ENCODE peak calls at places on chromosomes 7 and 10, in four cellular contexts. Q, N, R and C are unnamed samples.

GRCh38 chr10:10993785-10994184 is 23.9 kb upstream of the CELF2 start:
- DNase-seq in Q (no peak), N (no peak), R (no peak), C (no peak)

GRCh38 chr10:125214283-125214570 is 53.9 kb upstream of the CTBP2 start:
- DNase-seq in Q (no peak), N (no peak), R (no peak), C (no peak)

GRCh38 chr10:132539431-132539839 is 1.8 kb downstream of the INPP5A start:
- DNase-seq in Q (no peak), N (no peak), R (no peak), C (no peak)

GRCh38 chr7:28203498-28204240 is 23.1 kb upstream of the JAZF1 start:
- DNase-seq in Q (no peak), N (no peak), R (no peak), C (no peak)

GRCh38 chr10:27746364-27747095 is 911 bp upstream of the MKX start:
- DNase-seq in Q (no peak), N (no peak), R (no peak), C (peak; percentile 51)

GRCh38 chr10:114045071-114045737 is 1.5 kb downstream of the ADRB1 start:
- DNase-seq in Q (no peak), N (peak; percentile 28), R (peak; percentile 70), C (peak; percentile 52)

GRCh38 chr7:139431010-139431409 is 52.5 kb downstream of the KLRG2 start:
- DNase-seq in Q (no peak), N (no peak), R (no peak), C (no peak)

GRCh38 chr10:112985701-112986510 is 35.9 kb downstream of the TCF7L2 start:
- DNase-seq in Q (peak; percentile 63), N (no peak), R (no peak), C (no peak)

GRCh38 chr7:41977165-41977651 is 259.8 kb downstream of the GLI3 start:
- DNase-seq in Q (peak; percentile 75), N (peak; percentile 80), R (peak; percentile 55), C (peak; percentile 54)

GRCh38 chr7:140287988-140288387 is 110.3 kb downstream of the SLC37A3 start:
- DNase-seq in Q (no peak), N (no peak), R (no peak), C (no peak)

GRCh38 chr7:158248816-158249215 is 338.8 kb downstream of the PTPRN2 start:
- DNase-seq in Q (no peak), N (no peak), R (no peak), C (peak; percentile 5)

DNA sequence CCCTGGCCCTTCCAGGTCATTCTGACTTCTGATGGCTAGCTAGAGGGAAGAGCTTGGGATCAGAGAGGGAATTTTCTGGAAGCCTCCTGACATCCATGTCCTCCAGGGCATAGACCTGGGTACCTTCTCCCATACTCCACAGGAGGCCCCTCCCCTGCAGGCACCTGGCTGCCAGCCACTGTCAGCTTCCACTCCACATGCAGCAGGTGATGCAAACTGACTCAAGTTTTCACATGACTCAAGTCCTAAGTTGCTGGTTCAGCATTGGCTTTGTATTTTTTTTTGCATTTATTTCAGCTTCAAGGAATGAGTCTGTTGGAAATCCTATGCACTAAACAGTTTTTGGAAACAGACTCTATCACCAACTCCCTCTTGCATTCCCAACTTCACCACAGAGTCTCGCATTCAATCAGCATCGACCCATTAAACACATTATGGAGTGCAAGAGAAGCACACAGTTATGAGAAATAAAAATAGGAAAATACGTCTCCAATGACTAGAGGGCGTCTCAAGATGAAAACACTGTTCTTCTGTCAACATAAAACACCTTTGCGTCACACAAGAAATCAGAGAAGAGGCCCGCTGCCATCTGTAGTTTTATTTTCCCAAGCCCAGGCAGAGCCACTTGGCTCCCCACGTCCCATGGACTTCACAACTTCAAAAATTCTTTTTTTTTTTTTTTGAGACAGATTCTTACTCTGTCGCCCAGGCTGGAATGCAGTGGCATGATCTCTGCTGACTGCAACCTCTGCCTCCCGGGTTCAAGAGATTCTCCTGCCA is 362.6 kb upstream of the MGMT start:
- DNase-seq in Q (peak; percentile 4), N (no peak), R (no peak), C (no peak)
- H4K5ac ChIP-seq in Q (no peak overlapping the region), N (no peak overlapping the region), R (no peak overlapping the region), C (no peak overlapping the region)

DNA sequence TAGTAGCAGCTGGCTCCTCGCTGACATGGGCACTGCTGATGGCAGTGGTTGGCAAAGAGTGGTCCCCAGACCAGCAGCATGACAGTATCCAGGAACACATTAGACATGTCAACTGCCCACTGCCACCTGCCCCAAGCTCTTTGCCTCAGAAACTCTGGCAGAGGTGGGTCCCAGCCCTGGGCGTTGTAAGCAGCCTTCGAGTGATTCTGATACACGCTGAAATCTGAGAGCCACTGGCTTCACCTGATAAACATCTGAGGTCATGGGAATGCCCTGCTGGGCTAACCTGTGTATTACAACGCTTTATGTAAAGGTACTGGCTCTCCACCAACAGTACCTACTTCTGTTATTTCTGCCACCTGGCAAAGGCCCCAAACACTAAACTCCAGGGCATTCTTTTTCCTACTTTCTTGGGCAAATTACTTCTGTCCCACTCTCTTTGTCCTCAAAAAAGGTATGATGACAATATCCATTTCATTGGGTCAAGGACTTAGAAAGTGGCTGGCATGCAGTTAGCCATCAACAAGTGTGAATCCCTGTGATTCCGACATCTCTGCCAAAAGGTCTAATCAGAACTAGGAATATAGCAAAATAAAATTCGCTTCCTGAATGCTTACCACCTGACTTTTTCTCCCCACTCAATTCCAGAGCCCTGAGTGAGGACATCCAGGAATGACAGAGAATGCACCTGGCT is 9.2 kb downstream of the SGMS1 start:
- DNase-seq in Q (no peak), N (peak; percentile 87), R (peak; percentile 66), C (peak; percentile 72)
- H3K79me1 ChIP-seq in Q (peaks cover 67% of the 10 kb centered on the region), N (peaks cover 11% of the 10 kb centered on the region), R (peaks cover 16% of the 10 kb centered on the region), C (no peaks in the 10 kb centered on the region)

DNA sequence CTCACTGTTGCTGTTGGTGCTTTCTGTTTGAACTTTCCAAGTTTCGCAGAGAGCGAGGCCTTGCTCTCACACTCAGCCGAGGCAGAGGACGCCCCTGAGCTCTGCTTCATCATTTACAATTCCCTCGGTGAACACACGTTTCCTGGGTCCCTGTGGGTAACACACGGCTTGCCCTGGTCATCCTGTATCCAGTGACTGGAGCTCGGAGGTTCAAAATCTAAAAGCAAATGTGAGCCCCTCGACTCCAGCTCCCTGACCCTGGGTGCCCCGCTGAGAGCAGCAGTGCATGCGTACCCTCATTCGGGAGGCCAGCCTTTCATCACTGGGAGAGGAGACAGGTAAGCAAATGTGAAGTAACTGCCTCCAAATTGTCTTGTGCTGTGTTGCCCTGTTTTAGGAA is 5.8 kb downstream of the CNPY1 start:
- DNase-seq in Q (no peak), N (no peak), R (no peak), C (no peak)
- H4K5ac ChIP-seq in Q (no peak overlapping the region), N (no peak overlapping the region), R (no peak overlapping the region), C (no peak overlapping the region)

GRCh38 chr10:95500097-95500496 is 61.1 kb downstream of the SORBS1 start:
- DNase-seq in Q (no peak), N (no peak), R (no peak), C (no peak)

GRCh38 chr10:95499482-95499989 is 61.6 kb downstream of the SORBS1 start:
- DNase-seq in Q (no peak), N (no peak), R (no peak), C (no peak)

GRCh38 chr10:95493862-95494261 is 67.3 kb downstream of the SORBS1 start:
- DNase-seq in Q (no peak), N (no peak), R (no peak), C (no peak)

GRCh38 chr10:95496951-95497350 is 64.2 kb downstream of the SORBS1 start:
- DNase-seq in Q (no peak), N (peak; percentile 74), R (no peak), C (no peak)

DNA sequence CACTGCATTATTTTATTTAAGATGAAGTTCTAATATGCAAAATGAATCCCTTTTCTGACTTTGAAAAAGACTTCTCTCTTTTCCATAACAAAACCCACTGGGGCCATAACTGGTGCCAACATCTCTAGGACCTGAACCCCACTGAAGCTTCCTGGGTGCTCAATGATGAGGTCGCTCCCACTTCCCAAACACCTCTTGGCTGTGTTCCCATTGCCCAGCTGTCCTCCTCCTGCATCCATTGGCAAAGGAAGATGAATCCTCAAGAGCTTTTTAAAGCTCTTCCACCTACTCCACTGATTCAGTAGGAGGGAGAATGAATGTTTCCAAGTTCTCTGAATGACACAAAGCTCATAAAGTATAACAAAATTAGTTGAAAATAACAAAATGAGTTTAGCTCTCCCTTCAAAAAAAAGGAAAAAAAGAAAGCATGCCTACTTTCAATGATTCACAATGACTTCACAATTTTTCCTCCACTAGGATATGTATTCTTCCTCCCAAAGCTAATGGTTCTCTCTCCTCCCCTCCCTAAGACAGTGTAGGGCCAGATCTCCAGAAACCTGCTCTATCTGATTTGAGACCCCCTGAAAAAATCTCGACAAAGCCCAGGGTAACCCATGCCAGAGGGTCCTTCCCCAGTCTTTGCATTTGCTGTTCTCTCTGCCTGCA is 64.8 kb downstream of the SORBS1 start:
- DNase-seq in Q (no peak), N (no peak), R (no peak), C (no peak)
- H3K79me1 ChIP-seq in Q (no peaks in the 10 kb centered on the region), N (peaks cover 1% of the 10 kb centered on the region), R (peaks cover 2% of the 10 kb centered on the region), C (no peaks in the 10 kb centered on the region)